ENCODE peak calls at places on chromosomes 2 and 18, in six cellular contexts. X is cardiac muscle cell, I is right lobe of liver, N is ovary, R is lower lobe of right lung, Z is upper lobe of right lung. U is an unnamed sample. For H3K4me1 and H3K36me3, the result is how much of the 10 kb centered on the place peaks cover.

GRCh38 chr2:37526323-37526722 is 145.1 kb downstream of the CDC42EP3 start:
- DNase-seq in X (no peak), I (no peak), N (no peak), R (no peak), Z (no peak), U (no peak)

GRCh38 chr2:219352448-219353023 is 20.0 kb upstream of the RESP18 start:
- DNase-seq in X (peak), I (peak), N (no peak), R (peak), Z (no peak), U (no peak)

GRCh38 chr2:44642123-44642857 is 280.5 kb downstream of the CAMKMT start:
- DNase-seq in X (no peak), I (no peak), N (no peak), R (no peak), Z (no peak), U (no peak)

GRCh38 chr2:99836670-99837069 is 305.7 kb downstream of the AFF3 start:
- DNase-seq in X (no peak), I (no peak), N (no peak), R (no peak), Z (no peak), U (no peak)

GRCh38 chr18:435940-436339 is 64.6 kb downstream of the COLEC12 start:
- DNase-seq in X (no peak), I (no peak), N (no peak), R (no peak), Z (no peak), U (no peak)

GRCh38 chr2:86052265-86052664 is 53.4 kb downstream of the POLR1A start:
- DNase-seq in X (no peak), I (no peak), N (no peak), R (no peak), Z (no peak), U (no peak)

GRCh38 chr2:171244466-171244969 is 83.8 kb upstream of the TLK1 start:
- DNase-seq in X (peak), I (no peak), N (no peak), R (no peak), Z (no peak), U (no peak)

GRCh38 chr18:36728345-36728744 is 100.5 kb downstream of the TPGS2 start:
- DNase-seq in X (no peak), I (no peak), N (no peak), R (no peak), Z (no peak), U (no peak)

GRCh38 chr2:181683518-181684453 is 3.5 kb upstream of the NEUROD1 start:
- DNase-seq in X (peak), I (no peak), N (no peak), R (no peak), Z (no peak), U (no peak)

GRCh38 chr18:51852661-51853060 is 487.3 kb upstream of the DCC start:
- DNase-seq in X (no peak), I (no peak), N (no peak), R (no peak), Z (no peak), U (no peak)

GRCh38 chr2:101806123-101806522 is 108.6 kb downstream of the MAP4K4 start:
- DNase-seq in X (peak), I (no peak), N (no peak), R (no peak), Z (no peak), U (no peak)

GRCh38 chr2:26462511-26463251 is 15.2 kb downstream of the OTOF start:
- DNase-seq in X (peak), I (peak), N (peak), R (peak), Z (no peak), U (no peak)

GRCh38 chr2:237629188-237629534 is 1.8 kb downstream of the LRRFIP1 start:
- DNase-seq in X (no peak), I (no peak), N (no peak), R (no peak), Z (no peak), U (no peak)

GRCh38 chr2:74441111-74441689 is 537 bp downstream of the RTKN start:
- DNase-seq in X (no peak), I (no peak), N (no peak), R (no peak), Z (no peak), U (no peak)

GRCh38 chr2:72934683-72935610 is 17.6 kb downstream of the EMX1 start:
- DNase-seq in X (no peak), I (no peak), N (no peak), R (no peak), Z (peak), U (no peak)

GRCh38 chr18:36711813-36712444 is 116.9 kb downstream of the TPGS2 start:
- DNase-seq in X (peak), I (no peak), N (no peak), R (no peak), Z (no peak), U (peak)

GRCh38 chr2:160257742-160258577 is 57.9 kb upstream of the ITGB6 start:
- DNase-seq in X (no peak), I (no peak), N (no peak), R (no peak), Z (no peak), U (no peak)

GRCh38 chr2:169072163-169072925 is 3.0 kb downstream of the DHRS9 start:
- DNase-seq in X (no peak), I (no peak), N (no peak), R (no peak), Z (no peak), U (no peak)

GRCh38 chr2:6309415-6310185 is 556.1 kb downstream of the CMPK2 start:
- DNase-seq in X (no peak), I (no peak), N (no peak), R (no peak), Z (no peak), U (no peak)

GRCh38 chr2:185417111-185417510 is 321.5 kb upstream of the FSIP2 start:
- DNase-seq in X (no peak), I (no peak), N (no peak), R (no peak), Z (no peak), U (no peak)

GRCh38 chr2:71156531-71156930 is 26.1 kb downstream of the MPHOSPH10 start:
- DNase-seq in X (peak), I (no peak), N (no peak), R (no peak), Z (no peak), U (no peak)

GRCh38 chr2:47451790-47452189 is 48.8 kb downstream of the MSH2 start:
- DNase-seq in X (no peak), I (no peak), N (no peak), R (no peak), Z (no peak), U (no peak)

GRCh38 chr2:46818141-46818552 is 97.5 kb downstream of the MCFD2 start:
- DNase-seq in X (no peak), I (no peak), N (no peak), R (peak), Z (peak), U (peak)

GRCh38 chr18:27185025-27185763 is at the start of gene CHST9:
- DNase-seq in X (no peak), I (peak), N (no peak), R (peak), Z (no peak), U (peak)

GRCh38 chr2:176638167-176639015 is 369.1 kb downstream of the MTX2 start:
- DNase-seq in X (peak), I (peak), N (peak), R (peak), Z (peak), U (peak)

GRCh38 chr2:235979753-235980459 is 188.3 kb downstream of the GBX2 start:
- DNase-seq in X (no peak), I (no peak), N (no peak), R (no peak), Z (no peak), U (no peak)

GRCh38 chr18:51361130-51361860 is 163.8 kb upstream of the MEX3C start:
- DNase-seq in X (peak), I (no peak), N (no peak), R (no peak), Z (no peak), U (no peak)

GRCh38 chr18:48108136-48108535 is 177.7 kb upstream of the SMAD2 start:
- DNase-seq in X (no peak), I (no peak), N (no peak), R (no peak), Z (no peak), U (no peak)

DNA sequence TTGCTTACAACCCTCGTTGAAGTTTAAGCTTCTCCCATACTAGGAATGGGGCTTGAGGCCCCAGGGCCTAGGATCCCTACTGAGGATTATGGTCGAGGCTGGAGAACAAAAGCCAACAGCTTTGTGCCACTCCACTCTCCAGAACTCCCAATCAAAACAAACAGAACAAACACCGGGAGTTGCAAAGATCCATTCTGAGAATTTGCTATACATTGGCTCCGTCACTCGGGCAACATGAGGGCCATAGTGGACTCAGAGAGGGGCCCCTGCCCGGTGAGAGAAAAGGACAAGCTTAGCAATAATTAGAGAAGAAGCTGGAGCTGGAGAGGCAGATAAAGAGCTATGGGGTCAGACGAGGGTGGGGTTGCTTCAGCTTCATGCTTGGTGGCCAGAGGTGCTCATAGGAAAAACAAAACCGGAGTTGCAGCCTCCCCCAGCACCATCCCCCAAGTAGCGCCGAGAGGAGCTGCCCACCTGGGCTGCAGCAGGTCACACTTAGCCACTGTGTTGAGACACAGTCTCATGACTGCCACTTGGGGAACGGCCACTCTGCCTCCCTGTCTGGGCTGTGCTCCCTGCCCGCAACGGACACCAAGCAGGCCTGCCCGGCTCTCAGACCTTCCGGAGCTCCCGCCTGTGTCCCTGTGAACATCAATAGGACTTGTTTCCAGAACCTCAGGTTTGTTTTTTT is 142.3 kb upstream of the HAAO start:
- DNase-seq in X (no peak), I (no peak), N (peak), R (no peak), Z (no peak), U (no peak)
- H3K4me1 ChIP-seq in X (under half), I (under half), N (under half), R (half or more), Z (under half), U (half or more)

GRCh38 chr2:128177315-128177714 is 86.3 kb downstream of the UGGT1 start:
- DNase-seq in X (no peak), I (no peak), N (no peak), R (no peak), Z (no peak), U (no peak)
- H3K36me3 ChIP-seq in X (half or more), I (under half), N (under half), R (half or more), Z (half or more), U (half or more)

GRCh38 chr2:96145028-96145939 is at the start of gene DUSP2:
- DNase-seq in X (peak), I (peak), N (peak), R (peak), Z (peak), U (peak)

GRCh38 chr2:96148410-96149217 is 3.4 kb upstream of the DUSP2 start:
- DNase-seq in X (peak), I (peak), N (peak), R (peak), Z (peak), U (peak)

GRCh38 chr2:96146151-96146880 is 1.1 kb upstream of the DUSP2 start:
- DNase-seq in X (peak), I (peak), N (peak), R (peak), Z (peak), U (peak)

GRCh38 chr2:96147593-96148201 is 2.5 kb upstream of the DUSP2 start:
- DNase-seq in X (no peak), I (no peak), N (no peak), R (peak), Z (peak), U (no peak)

DNA sequence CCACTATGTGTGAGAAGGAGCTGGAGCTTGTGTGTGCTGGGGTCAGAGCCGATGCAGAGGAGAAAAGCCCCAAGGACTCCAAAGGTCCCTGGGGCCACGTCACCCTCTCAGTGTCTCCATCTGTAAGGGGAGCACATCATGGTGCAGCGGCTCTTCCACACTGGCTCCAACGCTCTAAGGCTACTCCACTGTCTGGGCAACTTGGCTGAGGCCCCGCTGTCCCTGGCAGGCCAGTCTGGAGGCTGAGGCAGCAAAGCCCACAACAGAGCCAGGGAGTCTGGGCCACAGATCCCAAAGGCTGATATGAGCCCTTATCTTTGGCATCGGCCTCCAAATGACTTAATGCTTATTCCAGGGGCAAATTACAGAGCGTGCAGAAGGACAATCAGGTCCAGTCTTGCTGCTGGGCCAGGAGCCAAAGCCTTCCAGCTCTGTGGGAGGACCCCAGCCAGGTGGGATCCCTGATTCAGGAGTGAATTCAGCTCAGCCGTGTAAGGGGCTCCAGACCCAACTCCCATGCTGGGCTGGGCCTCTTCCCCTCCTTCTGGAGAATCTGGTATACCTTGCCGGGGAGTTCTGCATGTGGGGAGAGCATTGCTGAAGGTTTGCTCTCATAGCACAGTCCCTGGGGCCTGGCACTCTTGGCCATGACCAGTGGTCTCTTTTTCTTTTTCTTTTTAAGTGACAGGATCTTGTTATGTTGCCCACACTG is 1.8 kb upstream of the DUSP2 start:
- DNase-seq in X (no peak), I (peak), N (peak), R (peak), Z (peak), U (no peak)
- H3K4me1 ChIP-seq in X (under half), I (under half), N (under half), R (under half), Z (under half), U (under half)

GRCh38 chr2:196759378-196759706 is 40.1 kb downstream of the GTF3C3 start:
- DNase-seq in X (peak), I (no peak), N (no peak), R (no peak), Z (no peak), U (no peak)

GRCh38 chr2:196758474-196759377 is 40.8 kb downstream of the GTF3C3 start:
- DNase-seq in X (peak), I (no peak), N (no peak), R (no peak), Z (no peak), U (no peak)
- H3K36me3 ChIP-seq in X (under half), I (under half), N (under half), R (under half), Z (under half), U (under half)

DNA sequence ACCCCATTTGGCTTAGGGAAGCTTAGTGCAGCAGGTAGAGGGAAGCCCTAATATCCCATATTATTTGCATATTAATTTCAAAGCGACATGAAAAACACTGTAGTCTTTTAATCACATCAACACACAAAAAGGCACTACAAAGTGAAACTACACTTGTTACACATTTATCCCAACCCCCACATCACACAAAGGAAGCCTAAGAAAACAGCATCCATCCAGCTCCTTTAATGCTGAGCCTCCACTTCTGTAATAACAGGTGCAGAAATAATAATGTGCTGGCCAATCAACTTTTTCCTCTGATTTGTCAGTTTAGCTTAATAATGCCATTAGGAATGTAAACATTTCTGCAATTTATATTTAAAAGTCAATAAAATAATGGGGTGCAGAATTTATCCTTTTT is 274.0 kb downstream of the TCF4 start:
- DNase-seq in X (no peak), I (no peak), N (no peak), R (no peak), Z (no peak), U (no peak)
- H3K4me1 ChIP-seq in X (under half), I (under half), N (under half), R (under half), Z (under half), U (half or more)

DNA sequence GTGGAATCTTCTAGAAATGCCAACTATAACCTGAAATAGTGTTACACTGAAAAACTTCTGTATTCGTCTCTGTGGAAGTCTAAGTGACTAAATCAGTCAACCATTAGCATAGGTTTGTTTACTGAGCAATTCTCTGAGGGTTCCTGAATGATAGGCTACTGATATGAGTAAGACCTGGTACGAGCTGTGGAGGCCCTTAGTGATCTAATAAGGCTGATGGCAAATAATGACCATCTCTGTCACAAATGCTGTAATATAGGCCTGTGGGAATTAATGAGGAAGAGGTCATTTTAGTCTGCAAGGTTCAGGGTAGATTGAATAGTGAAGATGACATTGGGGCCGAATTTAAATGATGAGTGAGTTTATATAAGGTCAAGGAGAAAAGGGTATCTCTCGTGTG is 82.5 kb downstream of the MGAT5 start:
- DNase-seq in X (no peak), I (no peak), N (no peak), R (no peak), Z (no peak), U (no peak)
- H3K36me3 ChIP-seq in X (under half), I (under half), N (under half), R (under half), Z (under half), U (under half)

GRCh38 chr2:152407204-152407721 is 72.3 kb downstream of the FMNL2 start:
- DNase-seq in X (peak), I (no peak), N (peak), R (no peak), Z (no peak), U (peak)

GRCh38 chr2:152409691-152410597 is 75.0 kb downstream of the FMNL2 start:
- DNase-seq in X (peak), I (no peak), N (no peak), R (no peak), Z (no peak), U (no peak)

GRCh38 chr2:152407806-152408205 is 72.8 kb downstream of the FMNL2 start:
- DNase-seq in X (no peak), I (no peak), N (no peak), R (no peak), Z (no peak), U (no peak)

GRCh38 chr2:152406836-152407161 is 71.8 kb downstream of the FMNL2 start:
- DNase-seq in X (no peak), I (no peak), N (no peak), R (no peak), Z (no peak), U (no peak)

GRCh38 chr2:152408260-152408659 is 73.3 kb downstream of the FMNL2 start:
- DNase-seq in X (no peak), I (no peak), N (no peak), R (no peak), Z (no peak), U (no peak)
- H3K4me1 ChIP-seq in X (under half), I (under half), N (under half), R (half or more), Z (half or more), U (half or more)

U was measured in left ventricle myocardium inferior.